ENCODE peak calls at places on chromosomes 5 and 9, in four cellular contexts. T, W, O and B are unnamed samples.

GRCh38 chr9:6877671-6878161 is 119.9 kb downstream of the KDM4C start:
- DNase-seq in T (no peak), W (peak), O (no peak), B (no peak)

GRCh38 chr9:70805953-70806352 is 315.5 kb downstream of the TRPM3 start:
- DNase-seq in T (no peak), W (no peak), O (no peak), B (no peak)

GRCh38 chr9:85213650-85214607 is 527.8 kb downstream of the AGTPBP1 start:
- DNase-seq in T (peak), W (no peak), O (no peak), B (no peak)

GRCh38 chr5:167642779-167643517 is 648.5 kb upstream of the WWC1 start:
- DNase-seq in T (no peak), W (no peak), O (no peak), B (no peak)

GRCh38 chr5:14809369-14810144 is 62.0 kb downstream of the ANKH start:
- DNase-seq in T (no peak), W (peak), O (peak), B (no peak)

GRCh38 chr5:56950626-56951130 is 1.2 kb downstream of the MIER3 start:
- DNase-seq in T (peak), W (peak), O (peak), B (peak)

GRCh38 chr5:142184939-142185526 is 76.5 kb downstream of the NDFIP1 start:
- DNase-seq in T (no peak), W (no peak), O (no peak), B (no peak)

GRCh38 chr5:160076997-160077396 is 42.3 kb downstream of the PWWP2A start:
- DNase-seq in T (no peak), W (no peak), O (no peak), B (no peak)

GRCh38 chr9:3650994-3651622 is 125.3 kb upstream of the RFX3 start:
- DNase-seq in T (no peak), W (no peak), O (no peak), B (no peak)

GRCh38 chr9:110099236-110099741 is 108.7 kb downstream of the C9orf152 start:
- DNase-seq in T (no peak), W (no peak), O (no peak), B (no peak)

GRCh38 chr9:126508171-126508591 is 105.5 kb upstream of the LMX1B start:
- DNase-seq in T (no peak), W (no peak), O (no peak), B (no peak)

DNA sequence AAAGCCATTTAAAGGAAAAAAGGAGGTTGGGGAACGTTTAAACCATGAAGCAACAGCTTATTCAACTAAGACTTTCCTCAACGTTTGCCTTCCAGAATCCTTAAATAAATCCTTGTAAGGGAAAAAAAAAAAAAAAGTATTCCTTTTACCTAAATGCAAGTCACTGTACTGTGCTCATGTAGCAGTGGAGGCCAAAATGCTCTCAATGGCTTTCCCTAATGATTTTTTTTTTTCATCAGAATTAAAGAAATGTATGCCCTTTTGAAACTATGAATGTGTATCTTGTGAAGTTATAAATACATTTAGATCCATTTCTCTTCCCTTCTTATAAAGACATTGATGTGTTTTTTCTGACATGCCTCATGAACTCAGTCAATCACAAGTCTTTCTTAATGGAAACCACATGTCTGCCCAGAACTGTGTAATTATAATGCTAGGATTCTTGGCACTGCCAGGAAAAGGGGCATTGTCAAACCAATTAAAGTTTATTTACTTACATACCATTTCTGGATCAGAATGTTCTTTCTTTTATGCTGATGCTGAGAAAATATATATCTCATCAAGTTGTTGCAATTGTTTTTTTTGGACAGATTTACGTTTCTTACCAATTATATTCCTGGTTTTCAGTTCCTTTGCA is 107.5 kb downstream of the EBF1 start:
- DNase-seq in T (no peak), W (no peak), O (no peak), B (no peak)
- TF ChIP-seq ELF4 in T (no peak), W (no peak), O (no peak), B (no peak)

GRCh38 chr9:68802525-68803015 is 97.5 kb downstream of the PIP5K1B start:
- DNase-seq in T (no peak), W (no peak), O (no peak), B (no peak)
- TF ChIP-seq ELF4 in T (no peak), W (no peak), O (no peak), B (no peak)

GRCh38 chr5:93221-93980 is 1.4 kb downstream of the PLEKHG4B start:
- DNase-seq in T (no peak), W (no peak), O (no peak), B (no peak)

GRCh38 chr5:91556-92263 is at the start of gene PLEKHG4B:
- DNase-seq in T (peak), W (no peak), O (no peak), B (peak)

GRCh38 chr5:92391-93220 is 638 bp downstream of the PLEKHG4B start:
- DNase-seq in T (no peak), W (no peak), O (no peak), B (no peak)

GRCh38 chr5:90590-91547 is 1.1 kb upstream of the PLEKHG4B start:
- DNase-seq in T (no peak), W (no peak), O (no peak), B (no peak)

DNA sequence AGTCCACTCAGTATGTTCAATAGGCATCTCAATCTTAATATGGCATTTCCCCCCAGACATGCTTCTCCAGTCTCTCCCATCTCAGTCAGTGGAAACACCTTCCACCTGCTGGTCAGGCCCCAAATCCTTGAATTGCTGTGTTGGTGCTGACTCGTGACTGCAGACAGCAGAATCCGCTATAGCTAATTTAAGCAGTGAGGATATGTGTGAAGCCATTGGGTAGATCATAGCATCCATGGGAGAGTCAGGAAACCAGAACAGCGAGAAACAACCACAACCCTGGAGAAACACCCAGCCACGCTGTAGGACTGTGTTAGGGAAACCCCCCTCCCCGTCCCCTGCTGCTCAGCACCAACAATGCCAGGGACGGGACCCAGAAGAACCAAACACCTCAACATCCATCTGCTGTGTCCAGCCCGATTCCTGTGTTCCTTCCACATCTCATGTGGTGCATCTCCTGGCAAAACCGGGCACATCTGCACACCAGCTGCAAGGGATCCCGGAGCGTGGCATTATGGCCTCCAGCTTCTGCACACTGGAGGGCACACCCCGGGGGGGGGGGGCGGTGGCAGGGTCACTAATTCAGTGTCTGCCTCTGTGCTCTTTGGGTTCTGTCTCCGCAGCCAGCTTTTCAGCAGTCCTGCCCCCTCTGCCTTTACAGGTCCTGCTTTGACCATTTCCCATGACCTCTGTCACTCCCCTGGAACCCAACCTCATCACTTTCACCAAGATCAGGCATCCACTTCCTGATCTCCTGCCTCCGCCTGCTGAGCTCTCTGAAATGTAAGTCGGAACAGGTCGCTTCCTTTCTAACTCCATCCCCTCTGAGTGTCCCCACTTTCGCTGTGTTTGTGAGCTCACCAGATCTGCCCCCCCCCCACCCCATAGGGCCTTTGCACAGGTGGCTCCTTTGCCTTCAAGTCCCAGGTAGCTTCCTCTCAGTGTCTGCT is 2.4 kb upstream of the PLEKHG4B start:
- DNase-seq in T (no peak), W (no peak), O (no peak), B (no peak)
- TF ChIP-seq ELF4 in T (no peak), W (no peak), O (no peak), B (no peak)

GRCh38 chr5:177362871-177363507 is 5.3 kb downstream of the RGS14 start:
- DNase-seq in T (peak), W (no peak), O (peak), B (peak)
- TF ChIP-seq ELF4 in T (no peak), W (no peak), O (no peak), B (no peak)

GRCh38 chr9:21812415-21812814 is 10.0 kb downstream of the MTAP start:
- DNase-seq in T (no peak), W (no peak), O (no peak), B (no peak)
- TF ChIP-seq ELF4 in T (no peak), W (no peak), O (no peak), B (no peak)

GRCh38 chr5:38931731-38932130 is 85.9 kb downstream of the OSMR start:
- DNase-seq in T (no peak), W (no peak), O (no peak), B (no peak)
- TF ChIP-seq ELF4 in T (no peak), W (no peak), O (no peak), B (no peak)

GRCh38 chr9:2297771-2298170 is 282.6 kb downstream of the SMARCA2 start:
- DNase-seq in T (no peak), W (no peak), O (no peak), B (no peak)

GRCh38 chr9:2298217-2298616 is 283.1 kb downstream of the SMARCA2 start:
- DNase-seq in T (no peak), W (no peak), O (no peak), B (no peak)

GRCh38 chr9:2299156-2299842 is 284.2 kb downstream of the SMARCA2 start:
- DNase-seq in T (no peak), W (no peak), O (no peak), B (no peak)

GRCh38 chr9:2302606-2303005 is 287.5 kb downstream of the SMARCA2 start:
- DNase-seq in T (no peak), W (no peak), O (no peak), B (no peak)

DNA sequence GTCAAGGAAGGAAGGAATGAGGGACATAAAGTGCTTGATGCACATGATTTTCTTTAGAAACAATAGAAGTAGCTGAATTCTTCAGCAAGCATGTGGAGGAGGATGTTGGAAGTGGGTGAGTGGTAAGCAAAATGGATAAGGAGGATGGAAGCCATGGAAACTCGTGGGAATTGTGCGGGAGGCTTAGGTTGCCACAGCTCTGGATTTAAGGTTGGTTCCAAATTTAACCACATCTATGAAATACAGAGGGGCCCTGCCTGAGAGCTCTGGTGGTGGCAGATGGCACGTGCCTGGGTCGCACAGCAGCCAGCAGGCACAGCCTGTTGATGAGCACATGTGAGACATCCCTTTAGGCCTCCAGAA is 284.7 kb downstream of the SMARCA2 start:
- DNase-seq in T (no peak), W (no peak), O (no peak), B (no peak)
- TF ChIP-seq ELF4 in T (no peak), W (no peak), O (no peak), B (no peak)